ENCODE peak calls at places on chromosomes 5 and 9, in eight cellular contexts. I is DMS53; J is endothelial cell; P is activated naive CD8-positive, alpha-beta T cell treated with anti-CD3 and anti-CD28 coated beads, Interleukin-2, amount 50 U/mL, for 24 hours; M is GM10248; Q is NT2/D1; V is NCI-H510A treated with DMSO at 0.1 percent for 48 hours; R is brain microvascular endothelial cell. K is an unnamed sample.

GRCh38 chr9:7374966-7375650 is 424.5 kb downstream of the DMAC1 start:
- DNase-seq in M (no peak), J (no peak), Q (no peak), P (no peak), R (no peak), V (peak), I (peak), K (no peak)

GRCh38 chr9:79302569-79302968 is 269.2 kb upstream of the TLE4 start:
- DNase-seq in P (no peak), V (no peak), Q (no peak), R (no peak), M (no peak), I (no peak), J (no peak), K (no peak)

GRCh38 chr9:96014078-96014477 is 138.6 kb downstream of the ERCC6L2 start:
- DNase-seq in J (no peak), Q (no peak), I (no peak), P (peak), R (no peak), V (no peak), M (no peak), K (no peak)

GRCh38 chr5:127702913-127703575 is at the start of gene CCDC192:
- DNase-seq in R (peak), J (no peak), V (no peak), Q (peak), P (no peak), I (no peak), M (no peak), K (no peak)

GRCh38 chr9:979983-980382 is 3.5 kb downstream of the DMRT3 start:
- DNase-seq in Q (no peak), P (no peak), J (no peak), I (no peak), M (no peak), R (no peak), V (no peak), K (no peak)

GRCh38 chr5:68771221-68771620 is 322.6 kb upstream of the SLC30A5 start:
- DNase-seq in V (no peak), R (no peak), J (no peak), I (peak), Q (no peak), P (no peak), M (no peak), K (no peak)

GRCh38 chr9:137084526-137084925 is 2.3 kb upstream of the MAN1B1 start:
- DNase-seq in R (no peak), M (no peak), I (no peak), P (no peak), J (no peak), V (no peak), Q (no peak), K (no peak)

GRCh38 chr5:150904479-150905311 is at the start of gene ZNF300:
- DNase-seq in P (peak), R (peak), M (peak), J (peak), I (peak), Q (peak), V (peak), K (peak)

K was measured in K562.